ENCODE peak calls at places on chromosomes 5 and 9, in nine cellular contexts. O, G, H, Y, A, C, P, N and F are unnamed samples.

GRCh38 chr5:40374853-40375252 is 304.9 kb upstream of the PTGER4 start:
- DNase-seq in N (no peak), P (no peak), H (no peak), A (no peak), C (no peak), O (no peak), G (peak), Y (no peak), F (no peak)

GRCh38 chr9:109385499-109385898 is 64.6 kb upstream of the EPB41L4B start:
- DNase-seq in O (no peak), G (no peak), H (no peak), C (no peak), Y (no peak), N (no peak), P (no peak), A (no peak), F (no peak)

GRCh38 chr9:708182-708555 is 133.3 kb upstream of the DMRT1 start:
- DNase-seq in P (no peak), H (peak), C (no peak), O (no peak), G (peak), N (no peak), Y (no peak), A (no peak), F (no peak)

GRCh38 chr5:69502375-69503143 is 10.0 kb downstream of the OCLN start:
- DNase-seq in H (no peak), O (no peak), C (no peak), G (no peak), Y (no peak), P (no peak), N (no peak), A (no peak), F (no peak)

GRCh38 chr5:1515311-1515920 is 8.3 kb downstream of the LPCAT1 start:
- DNase-seq in Y (peak), G (no peak), O (no peak), C (no peak), A (no peak), H (peak), N (peak), P (no peak), F (no peak)

GRCh38 chr5:145385276-145385675 is 449.9 kb downstream of the PRELID2 start:
- DNase-seq in N (no peak), G (no peak), C (no peak), H (no peak), P (no peak), Y (no peak), A (no peak), O (no peak), F (no peak)

GRCh38 chr9:4923580-4924544 is 61.2 kb upstream of the JAK2 start:
- DNase-seq in Y (no peak), N (peak), O (peak), A (no peak), P (peak), C (peak), G (peak), H (no peak), F (no peak)

GRCh38 chr9:127162567-127163365 is 40.3 kb upstream of the ANGPTL2 start:
- DNase-seq in O (no peak), Y (no peak), A (no peak), P (no peak), C (no peak), G (no peak), H (no peak), N (peak), F (no peak)

GRCh38 chr5:106121972-106122605 is 1548.6 kb downstream of the EFNA5 start:
- DNase-seq in Y (no peak), N (peak), A (no peak), C (no peak), G (peak), H (no peak), O (peak), P (peak), F (no peak)

GRCh38 chr5:33180900-33181299 is 259.9 kb upstream of the TARS1 start:
- DNase-seq in C (no peak), A (no peak), O (no peak), N (no peak), P (no peak), Y (no peak), G (peak), H (no peak), F (no peak)

GRCh38 chr9:91098203-91098602 is 263.5 kb downstream of the AUH start:
- DNase-seq in Y (no peak), A (no peak), N (no peak), P (no peak), H (no peak), O (no peak), C (no peak), G (no peak), F (no peak)

GRCh38 chr5:125408582-125409069 is 662.2 kb upstream of the ZNF608 start:
- DNase-seq in O (no peak), Y (no peak), C (no peak), P (peak), A (no peak), N (no peak), G (peak), H (no peak), F (no peak)

GRCh38 chr5:168786142-168786541 is 207.0 kb upstream of the PANK3 start:
- DNase-seq in G (no peak), H (no peak), O (no peak), A (no peak), N (no peak), C (no peak), P (no peak), Y (no peak), F (no peak)

GRCh38 chr9:136218271-136218670 is 13.3 kb upstream of the LHX3 start:
- DNase-seq in A (no peak), N (no peak), G (no peak), C (no peak), P (no peak), H (no peak), O (no peak), Y (no peak), F (no peak)

GRCh38 chr9:35488566-35489312 is 1.2 kb upstream of the RUSC2 start:
- DNase-seq in A (no peak), H (peak), Y (no peak), G (no peak), P (no peak), C (no peak), N (no peak), O (no peak), F (no peak)

GRCh38 chr9:121286973-121287721 is 19.2 kb downstream of the GSN start:
- DNase-seq in P (peak), G (peak), N (peak), Y (no peak), A (no peak), O (no peak), C (no peak), H (peak), F (no peak)

GRCh38 chr9:133633681-133633990 is 2.5 kb upstream of the DBH start:
- DNase-seq in N (no peak), A (no peak), O (no peak), G (no peak), P (no peak), H (no peak), C (no peak), Y (no peak), F (no peak)

GRCh38 chr9:89309608-89310485 is 1.1 kb upstream of the CKS2 start:
- DNase-seq in G (peak), A (no peak), N (no peak), P (no peak), Y (no peak), C (no peak), H (no peak), O (peak), F (no peak)

GRCh38 chr9:101711330-101711941 is 27.0 kb downstream of the GRIN3A start:
- DNase-seq in O (peak), P (peak), N (peak), G (peak), A (no peak), C (no peak), H (no peak), Y (no peak), F (no peak)

GRCh38 chr9:99266136-99267023 is 44.3 kb downstream of the SEC61B start:
- DNase-seq in O (peak), H (no peak), N (peak), Y (peak), G (peak), A (no peak), C (peak), P (peak), F (peak)

GRCh38 chr9:96193356-96193755 is 108.6 kb downstream of the HSD17B3 start:
- DNase-seq in O (no peak), G (no peak), Y (no peak), A (no peak), H (no peak), C (no peak), N (no peak), P (no peak), F (no peak)

GRCh38 chr5:756865-757345 is 27.6 kb downstream of the ZDHHC11B start:
- DNase-seq in O (no peak), A (no peak), C (no peak), P (no peak), G (no peak), H (peak), N (no peak), Y (no peak), F (no peak)

GRCh38 chr9:16811987-16812685 is 58.3 kb downstream of the BNC2 start:
- DNase-seq in Y (no peak), P (no peak), H (no peak), O (no peak), C (no peak), G (no peak), N (no peak), A (no peak), F (no peak)

GRCh38 chr5:42949348-42950090 is 90.6 kb downstream of the ANXA2R start:
- DNase-seq in P (no peak), G (peak), Y (peak), N (no peak), C (peak), A (no peak), O (peak), H (no peak), F (peak)

GRCh38 chr5:136129445-136129844 is 3.2 kb upstream of the SMAD5 start:
- DNase-seq in A (no peak), G (no peak), C (no peak), P (no peak), H (no peak), O (no peak), N (no peak), Y (no peak), F (no peak)

GRCh38 chr5:8848997-8849585 is 696.8 kb downstream of the SEMA5A start:
- DNase-seq in G (peak), C (no peak), P (no peak), N (no peak), A (no peak), Y (no peak), O (no peak), H (no peak), F (no peak)

GRCh38 chr5:92518318-92518913 is 1062.6 kb downstream of the NR2F1-AS1 start:
- DNase-seq in O (peak), G (peak), P (peak), N (no peak), Y (no peak), C (no peak), A (no peak), H (no peak), F (no peak)

GRCh38 chr5:132761321-132762240 is 14.4 kb downstream of the CCNI2 start:
- DNase-seq in H (peak), G (no peak), C (no peak), A (no peak), O (no peak), Y (no peak), N (peak), P (no peak), F (no peak)

GRCh38 chr9:134854541-134854981 is 26.0 kb upstream of the FCN2 start:
- DNase-seq in Y (no peak), O (no peak), G (no peak), C (no peak), P (no peak), N (peak), A (no peak), H (peak), F (no peak)

GRCh38 chr5:95669540-95669939 is 13.3 kb downstream of the SPATA9 start:
- DNase-seq in C (no peak), G (peak), A (no peak), Y (no peak), H (no peak), P (no peak), N (peak), O (no peak), F (no peak)

GRCh38 chr5:32443145-32443540 is 1.4 kb downstream of the ZFR start:
- DNase-seq in O (peak), N (peak), A (no peak), C (no peak), Y (no peak), P (no peak), H (no peak), G (peak), F (peak)

GRCh38 chr9:126500600-126501382 is 112.9 kb upstream of the LMX1B start:
- DNase-seq in H (no peak), P (peak), O (peak), G (peak), C (peak), A (peak), N (peak), Y (peak), F (peak)

GRCh38 chr9:108444400-108445358 is 411.1 kb downstream of the ACTL7B start:
- DNase-seq in O (no peak), C (no peak), H (peak), A (no peak), Y (no peak), P (no peak), G (peak), N (no peak), F (no peak)

GRCh38 chr5:105754056-105754455 is 1916.7 kb downstream of the EFNA5 start:
- DNase-seq in A (no peak), H (no peak), Y (no peak), C (no peak), P (no peak), O (no peak), G (no peak), N (no peak), F (no peak)

GRCh38 chr9:37555786-37556185 is 20.4 kb downstream of the FBXO10 start:
- DNase-seq in O (no peak), G (no peak), A (no peak), P (no peak), Y (no peak), H (no peak), N (no peak), C (no peak), F (no peak)

GRCh38 chr5:130720355-130720754 is 444.7 kb downstream of the HINT1 start:
- DNase-seq in H (no peak), A (no peak), O (peak), C (no peak), P (peak), N (no peak), G (peak), Y (no peak), F (no peak)

GRCh38 chr5:34626036-34626435 is 30.1 kb upstream of the RAI14 start:
- DNase-seq in N (no peak), H (no peak), C (no peak), Y (no peak), G (peak), O (no peak), A (no peak), P (no peak), F (no peak)

GRCh38 chr9:5587024-5587423 is 41.9 kb upstream of the RIC1 start:
- DNase-seq in G (no peak), C (no peak), Y (peak), H (no peak), P (no peak), N (no peak), O (no peak), A (no peak), F (no peak)

GRCh38 chr9:76342201-76342600 is 52.0 kb downstream of the RFK start:
- DNase-seq in Y (no peak), P (no peak), O (no peak), H (no peak), G (no peak), C (no peak), A (no peak), N (no peak), F (no peak)